ENCODE peak calls at places on chromosomes 7 and 10, in five cellular contexts. One of them, this sample, is unnamed.

GRCh38 chr10:58555930-58556311 is 43.2 kb downstream of the BICC1 start:
- DNase-seq in AG09319: no peak
- DNase-seq in progenitor cell of endocrine pancreas: no peak
- DNase-seq in H9: no peak
- DNase-seq in lung: no peak
- DNase-seq in this sample: no peak

GRCh38 chr10:10394933-10395658 is 622.6 kb upstream of the CELF2 start:
- DNase-seq in lung: no peak
- DNase-seq in H9: no peak
- DNase-seq in progenitor cell of endocrine pancreas: no peak
- DNase-seq in AG09319: no peak
- DNase-seq in this sample: no peak

GRCh38 chr7:93836111-93836510 is 54.4 kb downstream of the TFPI2 start:
- DNase-seq in AG09319: no peak
- DNase-seq in progenitor cell of endocrine pancreas: no peak
- DNase-seq in H9: no peak
- DNase-seq in lung: no peak
- DNase-seq in this sample: no peak

GRCh38 chr10:6108631-6109443 is 20.0 kb downstream of the RBM17 start:
- DNase-seq in lung: no peak
- DNase-seq in progenitor cell of endocrine pancreas: no peak
- DNase-seq in H9: peak
- DNase-seq in AG09319: no peak
- DNase-seq in this sample: no peak

GRCh38 chr7:6375346-6376101 is 72.2 kb downstream of the DAGLB start:
- DNase-seq in lung: no peak
- DNase-seq in progenitor cell of endocrine pancreas: no peak
- DNase-seq in AG09319: no peak
- DNase-seq in H9: no peak
- DNase-seq in this sample: no peak

GRCh38 chr7:71598553-71598952 is 466.6 kb downstream of the GALNT17 start:
- DNase-seq in progenitor cell of endocrine pancreas: no peak
- DNase-seq in AG09319: no peak
- DNase-seq in H9: no peak
- DNase-seq in lung: no peak
- DNase-seq in this sample: no peak

GRCh38 chr7:107902381-107902780 is 11.4 kb downstream of the DLD start:
- DNase-seq in H9: no peak
- DNase-seq in AG09319: no peak
- DNase-seq in progenitor cell of endocrine pancreas: no peak
- DNase-seq in lung: no peak
- DNase-seq in this sample: no peak

GRCh38 chr7:92682767-92683539 is 92.8 kb upstream of the FAM133B start:
- DNase-seq in lung: no peak
- DNase-seq in progenitor cell of endocrine pancreas: no peak
- DNase-seq in H9: no peak
- DNase-seq in AG09319: no peak
- DNase-seq in this sample: no peak

GRCh38 chr7:138961159-138961558 is 20.0 kb downstream of the KIAA1549 start:
- DNase-seq in H9: no peak
- DNase-seq in progenitor cell of endocrine pancreas: no peak
- DNase-seq in lung: peak
- DNase-seq in AG09319: no peak
- DNase-seq in this sample: no peak

DNA sequence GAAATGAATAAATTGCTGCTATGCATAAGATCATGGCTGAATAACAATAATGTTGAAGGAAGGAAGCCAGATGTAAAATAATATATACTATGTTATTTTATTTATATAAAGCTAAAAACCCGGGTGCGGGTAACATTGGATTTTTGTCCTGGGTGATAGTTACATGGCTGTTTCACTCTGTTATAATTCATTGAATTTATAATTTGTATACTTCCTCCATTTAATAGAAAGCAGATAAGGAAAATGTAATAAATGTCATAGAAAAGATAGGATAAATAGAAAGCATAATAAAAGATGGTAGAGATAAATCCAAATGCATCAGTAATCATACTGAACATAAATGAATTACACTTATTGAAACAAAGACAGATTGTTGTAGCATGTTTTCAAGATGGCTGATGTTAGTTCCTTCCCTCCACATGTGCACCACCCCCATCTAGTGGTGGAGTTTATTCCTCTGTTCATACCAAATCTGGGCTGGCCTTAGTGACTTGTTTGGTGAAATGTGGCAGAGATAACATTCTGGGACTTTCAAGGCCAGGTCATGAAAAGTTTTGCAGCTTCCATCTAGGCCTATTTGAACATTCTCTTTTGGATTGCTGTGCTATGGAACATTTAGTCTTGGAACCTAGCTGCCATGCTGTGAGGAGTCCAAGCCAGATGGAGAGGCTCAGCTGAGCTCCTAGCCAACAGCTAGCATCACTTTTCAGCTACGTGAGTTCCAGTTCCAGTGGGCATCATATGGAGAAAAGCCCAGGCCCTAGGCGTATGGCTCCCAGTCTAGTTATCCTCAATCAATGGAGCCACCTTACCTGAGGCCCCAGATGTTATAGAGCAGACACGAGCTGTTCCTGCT is 46.9 kb downstream of the AHCYL2 start:
- DNase-seq in lung: peak
- DNase-seq in AG09319: no peak
- DNase-seq in progenitor cell of endocrine pancreas: no peak
- DNase-seq in H9: peak
- DNase-seq in this sample: peak
- TF ChIP-seq CTCF in lung: peak
- TF ChIP-seq CTCF in AG09319: peak
- TF ChIP-seq CTCF in progenitor cell of endocrine pancreas: peak
- TF ChIP-seq CTCF in H9: peak
- TF ChIP-seq CTCF in this sample: peak

GRCh38 chr10:31190488-31190887 is 128.5 kb upstream of the ZEB1 start:
- DNase-seq in progenitor cell of endocrine pancreas: no peak
- DNase-seq in AG09319: no peak
- DNase-seq in lung: no peak
- DNase-seq in H9: no peak
- DNase-seq in this sample: no peak

GRCh38 chr10:31188792-31189406 is 130.1 kb upstream of the ZEB1 start:
- DNase-seq in progenitor cell of endocrine pancreas: no peak
- DNase-seq in AG09319: no peak
- DNase-seq in lung: no peak
- DNase-seq in H9: no peak
- DNase-seq in this sample: no peak

GRCh38 chr10:31187182-31187581 is 131.8 kb upstream of the ZEB1 start:
- DNase-seq in progenitor cell of endocrine pancreas: no peak
- DNase-seq in lung: no peak
- DNase-seq in AG09319: no peak
- DNase-seq in H9: no peak
- DNase-seq in this sample: no peak

GRCh38 chr10:31187607-31188210 is 131.3 kb upstream of the ZEB1 start:
- DNase-seq in H9: no peak
- DNase-seq in lung: no peak
- DNase-seq in progenitor cell of endocrine pancreas: no peak
- DNase-seq in AG09319: no peak
- DNase-seq in this sample: no peak

GRCh38 chr10:31186225-31187010 is 132.6 kb upstream of the ZEB1 start:
- DNase-seq in AG09319: no peak
- DNase-seq in progenitor cell of endocrine pancreas: no peak
- DNase-seq in H9: peak
- DNase-seq in lung: no peak
- DNase-seq in this sample: no peak
- TF ChIP-seq CTCF in AG09319: no peak
- TF ChIP-seq CTCF in progenitor cell of endocrine pancreas: no peak
- TF ChIP-seq CTCF in H9: peak
- TF ChIP-seq CTCF in lung: no peak
- TF ChIP-seq CTCF in this sample: no peak

DNA sequence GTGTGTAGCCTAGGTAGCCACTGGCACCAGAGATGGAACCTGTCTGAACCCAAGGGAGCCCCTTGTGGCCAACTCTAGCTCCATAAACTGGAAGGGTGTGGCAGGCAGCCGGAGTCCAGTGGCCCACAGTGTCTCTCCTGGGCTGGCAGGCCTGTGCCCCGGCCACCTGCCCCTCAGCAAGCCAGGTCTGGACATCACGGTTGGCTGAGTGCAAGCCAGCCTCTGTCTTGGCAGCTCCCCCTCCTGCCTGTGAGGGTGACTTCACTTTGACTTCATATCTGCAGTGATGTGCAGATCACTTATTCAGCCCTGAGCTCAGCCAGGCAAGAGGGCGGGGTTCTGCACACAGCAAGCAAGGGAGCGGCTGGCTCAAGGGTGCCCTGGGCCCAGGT is 1.3 kb upstream of the RET start:
- DNase-seq in AG09319: no peak
- DNase-seq in H9: peak
- DNase-seq in lung: no peak
- DNase-seq in progenitor cell of endocrine pancreas: no peak
- DNase-seq in this sample: no peak
- TF ChIP-seq CTCF in AG09319: no peak
- TF ChIP-seq CTCF in H9: peak
- TF ChIP-seq CTCF in lung: no peak
- TF ChIP-seq CTCF in progenitor cell of endocrine pancreas: peak
- TF ChIP-seq CTCF in this sample: no peak

GRCh38 chr10:96342402-96342801 is 16.4 kb downstream of the OPALIN start:
- DNase-seq in lung: no peak
- DNase-seq in H9: no peak
- DNase-seq in progenitor cell of endocrine pancreas: no peak
- DNase-seq in AG09319: no peak
- DNase-seq in this sample: no peak

GRCh38 chr10:96338279-96338925 is 20.4 kb downstream of the OPALIN start:
- DNase-seq in progenitor cell of endocrine pancreas: no peak
- DNase-seq in H9: no peak
- DNase-seq in AG09319: no peak
- DNase-seq in lung: no peak
- DNase-seq in this sample: no peak

GRCh38 chr10:96339383-96339782 is 19.4 kb downstream of the OPALIN start:
- DNase-seq in lung: no peak
- DNase-seq in progenitor cell of endocrine pancreas: no peak
- DNase-seq in H9: no peak
- DNase-seq in AG09319: no peak
- DNase-seq in this sample: no peak

GRCh38 chr10:96341219-96342182 is 17.3 kb downstream of the OPALIN start:
- DNase-seq in AG09319: no peak
- DNase-seq in lung: no peak
- DNase-seq in H9: no peak
- DNase-seq in progenitor cell of endocrine pancreas: no peak
- DNase-seq in this sample: no peak

DNA sequence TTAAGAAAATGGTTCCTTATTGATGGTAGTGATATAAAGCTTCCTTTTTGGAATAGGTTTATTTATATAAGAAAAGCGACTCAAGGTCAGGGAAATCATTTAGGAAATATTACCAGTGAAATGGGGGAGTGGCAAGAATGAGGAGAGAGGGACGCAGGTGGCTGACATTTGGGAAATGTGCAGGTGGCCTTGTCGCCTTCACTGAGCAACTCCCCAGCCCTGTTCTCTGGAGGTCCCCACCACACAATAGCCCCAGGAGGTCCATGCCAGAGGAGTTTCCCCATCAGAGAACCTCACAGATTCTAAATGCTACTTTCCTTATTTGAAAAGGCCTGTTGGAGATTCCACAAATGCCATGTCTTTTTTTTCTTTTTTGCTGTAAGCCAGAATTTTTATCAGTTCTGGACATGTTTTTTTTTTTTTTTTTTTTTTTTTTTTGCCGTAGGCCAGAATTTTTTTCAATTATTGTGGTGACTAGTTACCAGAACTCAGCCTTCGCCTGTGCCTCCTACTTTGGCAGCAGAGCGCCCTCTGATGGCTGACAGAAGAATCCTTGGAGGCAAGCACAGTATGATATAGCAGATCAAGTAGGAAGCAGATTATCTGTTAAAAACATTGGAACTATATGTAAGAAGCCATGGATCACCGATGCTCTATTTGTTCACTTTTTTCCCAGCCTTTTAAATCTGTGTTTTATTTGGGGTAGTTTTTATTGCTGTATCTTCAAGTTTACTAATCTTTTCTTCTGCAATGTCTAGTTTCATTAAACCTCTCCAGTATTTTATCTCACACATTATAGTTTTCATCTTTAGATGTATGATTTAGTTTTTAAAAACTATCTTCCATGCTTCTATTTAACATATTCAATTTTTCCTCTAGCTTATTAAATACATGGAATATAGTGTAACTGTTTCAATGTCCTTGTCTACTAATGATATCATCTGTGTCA is 18.6 kb downstream of the OPALIN start:
- DNase-seq in progenitor cell of endocrine pancreas: peak
- DNase-seq in AG09319: no peak
- DNase-seq in H9: peak
- DNase-seq in lung: peak
- DNase-seq in this sample: peak
- TF ChIP-seq CTCF in progenitor cell of endocrine pancreas: peak
- TF ChIP-seq CTCF in AG09319: peak
- TF ChIP-seq CTCF in H9: peak
- TF ChIP-seq CTCF in lung: peak
- TF ChIP-seq CTCF in this sample: peak

This sample was measured in natural killer cell.